ENCODE peak calls at places on chromosomes 16 and 17, in seven cellular contexts. C is fibroblast of the aortic adventitia, E is fibroblast of lung, T is A549, U is breast epithelium, H is AG04449, B is pancreas. D is an unnamed sample.

GRCh38 chr17:57783338-57783742 is 38.2 kb upstream of the CCDC182 start:
- DNase-seq in C (peak), E (peak), T (peak), U (peak), H (no peak), B (peak), D (peak)

GRCh38 chr17:65595071-65595655 is 33.7 kb upstream of the AXIN2 start:
- DNase-seq in C (no peak), E (no peak), T (peak), U (no peak), H (no peak), B (no peak), D (peak)

GRCh38 chr17:71777048-71777638 is 343.7 kb upstream of the SOX9 start:
- DNase-seq in C (no peak), E (no peak), T (no peak), U (no peak), H (no peak), B (no peak), D (no peak)

GRCh38 chr17:42252528-42253172 is 23.5 kb downstream of the STAT5B start:
- DNase-seq in C (no peak), E (no peak), T (no peak), U (no peak), H (no peak), B (no peak), D (no peak)

GRCh38 chr16:6687593-6687992 is 645.1 kb upstream of the RBFOX1 start:
- DNase-seq in C (no peak), E (no peak), T (no peak), U (no peak), H (no peak), B (no peak), D (no peak)

GRCh38 chr17:3857261-3858105 is 11.4 kb upstream of the NCBP3 start:
- DNase-seq in C (no peak), E (no peak), T (no peak), U (no peak), H (no peak), B (peak), D (no peak)

GRCh38 chr16:23700509-23700908 is 12.5 kb downstream of the ERN2 start:
- DNase-seq in C (no peak), E (no peak), T (no peak), U (no peak), H (no peak), B (no peak), D (no peak)

GRCh38 chr16:87391324-87391949 is 699 bp upstream of the MAP1LC3B start:
- DNase-seq in C (peak), E (peak), T (peak), U (no peak), H (no peak), B (no peak), D (peak)

GRCh38 chr17:4741544-4741943 is 1.8 kb upstream of the CXCL16 start:
- DNase-seq in C (no peak), E (no peak), T (no peak), U (no peak), H (no peak), B (no peak), D (no peak)

GRCh38 chr16:80103463-80103862 is 437.3 kb upstream of the DYNLRB2 start:
- DNase-seq in C (no peak), E (no peak), T (no peak), U (no peak), H (no peak), B (no peak), D (no peak)

GRCh38 chr16:53369921-53370320 is 64.3 kb upstream of the RBL2 start:
- DNase-seq in C (no peak), E (peak), T (peak), U (no peak), H (peak), B (no peak), D (peak)

GRCh38 chr17:15169676-15170075 is 95.5 kb downstream of the PMP22 start:
- DNase-seq in C (no peak), E (peak), T (no peak), U (no peak), H (no peak), B (no peak), D (peak)

GRCh38 chr17:39404542-39405378 is 3.3 kb upstream of the FBXL20 start:
- DNase-seq in C (peak), E (peak), T (peak), U (no peak), H (peak), B (no peak), D (peak)

GRCh38 chr17:78525511-78526160 is 51.6 kb downstream of the DNAH17 start:
- DNase-seq in C (no peak), E (no peak), T (no peak), U (no peak), H (no peak), B (no peak), D (no peak)

GRCh38 chr16:15494231-15494630 is 59.8 kb downstream of the BMERB1 start:
- DNase-seq in C (peak), E (peak), T (peak), U (no peak), H (no peak), B (no peak), D (peak)
- H3K4me3 ChIP-seq in C (no peak), E (no peak), T (no peak), U (no peak), H (no peak), B (no peak), D (no peak)

GRCh38 chr16:1691276-1691675 is 13.2 kb downstream of the JPT2 start:
- DNase-seq in C (peak), E (peak), T (peak), U (no peak), H (no peak), B (no peak), D (peak)
- TF ChIP-seq CTCF in C (peak), E (peak), T (peak), U (no peak), H (no peak), B (no peak), D (peak)

DNA sequence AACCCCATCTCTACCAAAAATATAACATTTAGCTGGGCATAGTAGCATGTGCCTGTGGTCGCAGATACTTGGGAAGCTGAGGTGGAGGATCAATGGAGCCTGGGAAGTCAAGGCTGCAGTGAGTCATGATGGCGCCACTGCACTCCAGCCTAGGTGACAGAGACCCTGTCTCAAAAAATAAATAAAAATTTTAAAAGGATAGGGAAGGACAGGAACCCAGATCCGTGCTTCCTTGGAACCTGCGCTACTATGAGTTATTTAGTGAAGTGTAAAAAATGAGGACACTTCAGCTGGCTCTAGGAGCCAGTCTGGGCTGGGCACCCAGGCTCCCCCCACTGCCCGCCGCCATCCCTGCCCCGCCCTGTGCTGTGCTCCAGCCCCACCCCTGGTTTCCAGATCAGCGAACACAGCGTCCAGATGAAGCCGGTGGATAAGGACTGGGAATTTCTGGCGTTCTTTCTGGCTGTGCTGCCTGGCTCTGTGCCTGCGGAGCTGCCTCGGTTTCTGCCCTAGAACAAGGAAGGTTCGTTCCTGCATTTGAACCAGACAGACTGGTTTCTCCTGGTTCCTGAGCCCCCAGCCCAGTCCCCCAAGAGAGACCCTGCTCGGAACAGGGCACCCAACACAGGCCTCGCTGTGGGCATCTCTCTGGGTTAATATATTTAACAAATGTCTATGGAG is 18.5 kb downstream of the PLLP start:
- DNase-seq in C (peak), E (no peak), T (no peak), U (peak), H (no peak), B (peak), D (no peak)
- H3K4me3 ChIP-seq in C (no peak), E (no peak), T (no peak), U (peak), H (no peak), B (no peak), D (no peak)

DNA sequence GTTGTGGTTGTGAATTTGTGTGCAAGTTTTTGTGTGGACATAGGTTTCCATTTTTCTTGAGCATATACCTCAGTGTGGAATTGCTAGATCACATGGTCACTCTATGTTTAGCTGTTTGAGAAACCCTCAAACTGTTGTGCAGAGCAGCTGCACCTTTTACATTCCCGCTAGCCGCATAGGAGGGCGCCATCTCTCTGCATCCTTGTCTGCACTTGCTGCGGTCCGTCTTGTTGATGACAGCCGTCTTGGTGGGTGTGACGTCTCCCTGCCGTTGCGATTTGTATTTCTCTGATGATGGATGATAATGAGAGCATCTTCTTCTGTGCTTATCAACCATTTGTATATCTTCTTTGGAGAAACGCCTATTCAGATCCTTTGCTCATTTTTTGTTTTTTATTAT is 25.1 kb upstream of the IL17C start:
- DNase-seq in C (no peak), E (no peak), T (no peak), U (no peak), H (no peak), B (no peak), D (no peak)
- TF ChIP-seq CTCF in C (no peak), E (no peak), T (no peak), U (no peak), H (no peak), B (no peak), D (no peak)

GRCh38 chr17:1906622-1907021 is 76.8 kb downstream of the RPA1 start:
- DNase-seq in C (peak), E (no peak), T (no peak), U (no peak), H (no peak), B (no peak), D (peak)

GRCh38 chr17:1907818-1908698 is 78.3 kb downstream of the RPA1 start:
- DNase-seq in C (peak), E (peak), T (no peak), U (no peak), H (no peak), B (no peak), D (peak)

GRCh38 chr17:1904273-1905052 is 74.7 kb downstream of the RPA1 start:
- DNase-seq in C (no peak), E (no peak), T (no peak), U (no peak), H (no peak), B (no peak), D (no peak)

GRCh38 chr17:1907216-1907631 is 77.4 kb downstream of the RPA1 start:
- DNase-seq in C (no peak), E (no peak), T (no peak), U (no peak), H (no peak), B (no peak), D (no peak)

DNA sequence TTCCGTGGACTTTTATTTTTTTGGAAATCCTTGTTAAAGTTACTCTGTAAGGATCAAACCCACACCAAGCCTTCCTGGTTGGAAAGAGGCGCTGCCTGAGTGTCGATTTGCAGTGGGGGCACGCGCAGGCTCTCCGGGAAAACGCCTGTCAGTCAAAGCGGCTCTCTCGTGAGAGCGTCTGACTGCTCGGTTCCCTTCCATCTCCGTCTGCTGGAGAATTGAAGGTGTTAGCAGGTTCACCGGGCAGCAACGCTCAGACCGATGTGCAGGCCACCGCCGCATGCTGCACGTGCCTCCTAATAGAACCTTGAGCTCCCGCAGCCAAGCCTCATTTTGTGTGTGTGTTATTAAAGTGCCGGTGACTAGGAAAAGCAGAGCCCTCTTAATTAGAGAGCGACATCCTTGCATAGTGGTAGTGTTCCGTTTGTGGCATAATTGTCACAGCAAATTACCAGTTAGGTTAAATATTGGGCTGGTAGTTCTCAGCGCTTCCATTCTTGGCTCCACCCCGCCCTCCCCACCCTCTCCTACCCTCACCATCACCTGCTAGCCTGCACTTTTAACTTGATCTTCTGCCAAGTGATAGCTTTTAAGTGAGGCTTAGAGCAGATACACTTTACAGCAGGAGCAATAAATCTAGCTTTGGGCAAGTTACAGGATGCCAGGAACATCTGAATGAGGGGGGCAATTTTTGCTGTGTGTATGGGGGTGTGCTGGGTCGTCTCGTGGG is 75.5 kb downstream of the RPA1 start:
- DNase-seq in C (no peak), E (no peak), T (no peak), U (no peak), H (no peak), B (no peak), D (no peak)
- H3K4me3 ChIP-seq in C (no peak), E (no peak), T (no peak), U (no peak), H (no peak), B (no peak), D (no peak)

GRCh38 chr17:75927286-75927922 is 13.4 kb downstream of the FBF1 start:
- DNase-seq in C (peak), E (peak), T (peak), U (peak), H (no peak), B (no peak), D (peak)
- TF ChIP-seq CTCF in C (peak), E (no peak), T (peak), U (no peak), H (peak), B (no peak), D (peak)

DNA sequence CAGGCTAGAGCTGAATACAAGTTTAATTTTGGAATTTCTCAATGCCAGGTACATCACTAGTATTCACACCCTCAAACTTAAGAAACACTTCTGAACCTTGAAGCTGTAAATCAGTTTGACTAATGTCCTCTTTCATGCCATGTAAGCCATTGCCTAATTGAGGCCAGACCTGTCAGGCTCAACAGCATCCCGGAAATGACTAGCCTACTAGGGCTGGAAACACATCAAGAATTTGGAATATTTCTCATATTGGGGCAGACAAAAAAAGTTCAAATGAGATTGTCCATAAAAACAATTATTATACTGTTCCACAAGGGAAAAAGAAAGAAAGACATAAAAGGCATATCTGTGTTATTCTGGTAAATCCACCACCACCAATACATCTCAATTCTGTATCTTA is 1.7 kb downstream of the USP32 start:
- DNase-seq in C (peak), E (peak), T (no peak), U (no peak), H (no peak), B (no peak), D (peak)
- H3K4me3 ChIP-seq in C (peak), E (peak), T (peak), U (peak), H (peak), B (no peak), D (peak)

GRCh38 chr16:85605912-85606841 is 6.9 kb upstream of the GSE1 start:
- DNase-seq in C (no peak), E (no peak), T (no peak), U (no peak), H (no peak), B (peak), D (no peak)

GRCh38 chr16:85608515-85608885 is 4.6 kb upstream of the GSE1 start:
- DNase-seq in C (no peak), E (no peak), T (no peak), U (no peak), H (no peak), B (no peak), D (no peak)

GRCh38 chr16:85607796-85608514 is 5.2 kb upstream of the GSE1 start:
- DNase-seq in C (no peak), E (no peak), T (no peak), U (no peak), H (no peak), B (no peak), D (no peak)

GRCh38 chr16:85606920-85607319 is 6.2 kb upstream of the GSE1 start:
- DNase-seq in C (no peak), E (no peak), T (no peak), U (no peak), H (no peak), B (no peak), D (no peak)

DNA sequence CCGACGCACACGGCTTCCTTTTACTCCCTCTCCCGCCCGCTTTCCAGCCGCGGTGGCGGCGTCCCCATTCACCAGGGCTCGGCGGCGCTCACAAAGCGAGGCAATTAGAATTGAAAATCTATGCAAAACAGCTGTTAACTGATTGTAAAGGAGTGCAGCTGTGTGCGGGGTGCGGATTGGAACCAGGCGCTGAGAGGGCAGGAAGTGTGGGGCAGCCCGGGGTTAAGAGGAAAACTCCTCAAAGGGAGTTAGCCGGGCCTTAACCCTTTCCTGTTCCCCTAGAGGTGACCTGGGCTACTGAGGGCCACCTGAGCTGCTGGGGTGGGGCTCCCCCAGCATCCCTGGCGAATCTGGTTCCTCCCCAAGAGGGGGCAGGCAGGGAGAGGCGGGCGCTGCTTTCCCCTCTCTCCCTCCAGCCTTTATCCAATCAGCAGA is 5.8 kb upstream of the GSE1 start:
- DNase-seq in C (no peak), E (peak), T (no peak), U (no peak), H (no peak), B (no peak), D (no peak)
- TF ChIP-seq CTCF in C (no peak), E (no peak), T (no peak), U (no peak), H (no peak), B (no peak), D (peak)

D was measured in choroid plexus epithelial cell.